ENCODE peak calls at places on chromosomes 3 and 15, in six cellular contexts. One of them, this sample, is unnamed.

GRCh38 chr15:65212097-65212496 is 824 bp upstream of the CILP start:
- DNase-seq in Ammon's horn: no peak
- DNase-seq in NCI-H1092 treated with DMSO at 0.1 percent for 48 hours: no peak
- DNase-seq in T-helper 22 cell: no peak
- DNase-seq in NCI-H1436: no peak
- DNase-seq in activated T-helper 1 cell treated with Interleukin-2 at 50 U/mL for 16 hours: no peak
- DNase-seq in this sample: no peak

GRCh38 chr3:72149645-72150044 is 364.7 kb upstream of the PROK2 start:
- DNase-seq in activated T-helper 1 cell treated with Interleukin-2 at 50 U/mL for 16 hours: no peak
- DNase-seq in NCI-H1436: no peak
- DNase-seq in T-helper 22 cell: no peak
- DNase-seq in NCI-H1092 treated with DMSO at 0.1 percent for 48 hours: no peak
- DNase-seq in Ammon's horn: no peak
- DNase-seq in this sample: no peak

GRCh38 chr3:134357914-134358811 is 16.1 kb downstream of the AMOTL2 start:
- DNase-seq in NCI-H1436: peak
- DNase-seq in Ammon's horn: no peak
- DNase-seq in T-helper 22 cell: no peak
- DNase-seq in activated T-helper 1 cell treated with Interleukin-2 at 50 U/mL for 16 hours: no peak
- DNase-seq in NCI-H1092 treated with DMSO at 0.1 percent for 48 hours: no peak
- DNase-seq in this sample: no peak

GRCh38 chr15:41546846-41547786 is 3.1 kb upstream of the RPAP1 start:
- DNase-seq in Ammon's horn: no peak
- DNase-seq in activated T-helper 1 cell treated with Interleukin-2 at 50 U/mL for 16 hours: no peak
- DNase-seq in NCI-H1436: no peak
- DNase-seq in NCI-H1092 treated with DMSO at 0.1 percent for 48 hours: no peak
- DNase-seq in T-helper 22 cell: no peak
- DNase-seq in this sample: no peak

GRCh38 chr3:144264805-144265204 is 293.2 kb downstream of the DIPK2A start:
- DNase-seq in activated T-helper 1 cell treated with Interleukin-2 at 50 U/mL for 16 hours: no peak
- DNase-seq in NCI-H1436: no peak
- DNase-seq in NCI-H1092 treated with DMSO at 0.1 percent for 48 hours: no peak
- DNase-seq in T-helper 22 cell: no peak
- DNase-seq in Ammon's horn: no peak
- DNase-seq in this sample: no peak

GRCh38 chr15:85479071-85479647 is 98.8 kb downstream of the AKAP13 start:
- DNase-seq in activated T-helper 1 cell treated with Interleukin-2 at 50 U/mL for 16 hours: no peak
- DNase-seq in Ammon's horn: no peak
- DNase-seq in NCI-H1436: no peak
- DNase-seq in NCI-H1092 treated with DMSO at 0.1 percent for 48 hours: no peak
- DNase-seq in T-helper 22 cell: no peak
- DNase-seq in this sample: no peak

GRCh38 chr3:191372122-191372521 is 41.8 kb upstream of the UTS2B start:
- DNase-seq in activated T-helper 1 cell treated with Interleukin-2 at 50 U/mL for 16 hours: no peak
- DNase-seq in Ammon's horn: peak
- DNase-seq in NCI-H1436: no peak
- DNase-seq in T-helper 22 cell: no peak
- DNase-seq in NCI-H1092 treated with DMSO at 0.1 percent for 48 hours: no peak
- DNase-seq in this sample: no peak

GRCh38 chr15:25860885-25861866 is 2.0 kb downstream of the ATP10A start:
- DNase-seq in NCI-H1092 treated with DMSO at 0.1 percent for 48 hours: no peak
- DNase-seq in NCI-H1436: no peak
- DNase-seq in activated T-helper 1 cell treated with Interleukin-2 at 50 U/mL for 16 hours: peak
- DNase-seq in Ammon's horn: no peak
- DNase-seq in T-helper 22 cell: no peak
- DNase-seq in this sample: no peak

GRCh38 chr15:92079047-92079446 is 225.5 kb downstream of the SLCO3A1 start:
- DNase-seq in activated T-helper 1 cell treated with Interleukin-2 at 50 U/mL for 16 hours: no peak
- DNase-seq in NCI-H1436: peak
- DNase-seq in Ammon's horn: no peak
- DNase-seq in NCI-H1092 treated with DMSO at 0.1 percent for 48 hours: no peak
- DNase-seq in T-helper 22 cell: no peak
- DNase-seq in this sample: no peak

GRCh38 chr15:70235347-70235746 is 137.6 kb upstream of the TLE3 start:
- DNase-seq in T-helper 22 cell: no peak
- DNase-seq in NCI-H1092 treated with DMSO at 0.1 percent for 48 hours: peak
- DNase-seq in NCI-H1436: no peak
- DNase-seq in Ammon's horn: no peak
- DNase-seq in activated T-helper 1 cell treated with Interleukin-2 at 50 U/mL for 16 hours: no peak
- DNase-seq in this sample: no peak

GRCh38 chr3:81728766-81729544 is 32.5 kb downstream of the GBE1 start:
- DNase-seq in T-helper 22 cell: no peak
- DNase-seq in NCI-H1436: no peak
- DNase-seq in NCI-H1092 treated with DMSO at 0.1 percent for 48 hours: no peak
- DNase-seq in Ammon's horn: no peak
- DNase-seq in activated T-helper 1 cell treated with Interleukin-2 at 50 U/mL for 16 hours: no peak
- DNase-seq in this sample: no peak

GRCh38 chr15:41263891-41264351 is 32.9 kb downstream of the CHP1 start:
- DNase-seq in activated T-helper 1 cell treated with Interleukin-2 at 50 U/mL for 16 hours: no peak
- DNase-seq in T-helper 22 cell: no peak
- DNase-seq in NCI-H1436: no peak
- DNase-seq in Ammon's horn: no peak
- DNase-seq in NCI-H1092 treated with DMSO at 0.1 percent for 48 hours: no peak
- DNase-seq in this sample: no peak

GRCh38 chr3:84959470-84960380 is 936 bp downstream of the CADM2 start:
- DNase-seq in Ammon's horn: peak
- DNase-seq in NCI-H1092 treated with DMSO at 0.1 percent for 48 hours: peak
- DNase-seq in T-helper 22 cell: no peak
- DNase-seq in NCI-H1436: no peak
- DNase-seq in activated T-helper 1 cell treated with Interleukin-2 at 50 U/mL for 16 hours: no peak
- DNase-seq in this sample: no peak

GRCh38 chr15:39788108-39788507 is 5.5 kb upstream of the FSIP1 start:
- DNase-seq in Ammon's horn: no peak
- DNase-seq in NCI-H1436: no peak
- DNase-seq in activated T-helper 1 cell treated with Interleukin-2 at 50 U/mL for 16 hours: no peak
- DNase-seq in NCI-H1092 treated with DMSO at 0.1 percent for 48 hours: no peak
- DNase-seq in T-helper 22 cell: no peak
- DNase-seq in this sample: no peak